ENCODE peak calls at places on chromosomes 12 and 14, in seven cellular contexts. Q is IMR-90; I is cardiac muscle cell; A is heart left ventricle; B is CD8-positive, alpha-beta T cell; E is brain microvascular endothelial cell; S is esophagus squamous epithelium. T is an unnamed sample.

GRCh38 chr12:5441497-5442236 is 9.8 kb downstream of the NTF3 start:
- DNase-seq in E (peak; percentile 15), S (no peak), A (no peak), B (no peak), I (no peak), Q (peak; percentile 81), T (peak; percentile 69)

GRCh38 chr14:32584079-32584478 is 255.0 kb downstream of the AKAP6 start:
- DNase-seq in Q (no peak), A (no peak), I (no peak), S (no peak), E (no peak), B (no peak), T (no peak)

GRCh38 chr12:18146375-18146774 is 56.4 kb upstream of the RERGL start:
- DNase-seq in Q (no peak), S (no peak), E (no peak), I (peak; percentile 73), A (no peak), B (no peak), T (no peak)

GRCh38 chr12:57459750-57460400 is at the start of gene GLI1:
- DNase-seq in Q (peak; percentile 28), E (no peak), S (no peak), I (no peak), A (no peak), B (no peak), T (no peak)

GRCh38 chr12:94925729-94926128 is 77.8 kb downstream of the NDUFA12 start:
- DNase-seq in B (no peak), E (no peak), I (no peak), A (no peak), S (no peak), Q (no peak), T (no peak)

GRCh38 chr14:91220581-91221000 is 23.9 kb downstream of the GPR68 start:
- DNase-seq in Q (no peak), B (no peak), A (no peak), I (no peak), E (no peak), S (no peak), T (no peak)

GRCh38 chr14:105196228-105196960 is 15.3 kb upstream of the NUDT14 start:
- DNase-seq in Q (no peak), I (no peak), A (peak; percentile 80), S (no peak), E (no peak), B (no peak), T (no peak)

GRCh38 chr12:129257526-129257925 is 404.2 kb downstream of the GLT1D1 start:
- DNase-seq in Q (no peak), S (no peak), I (no peak), E (peak; percentile 33), A (no peak), B (no peak), T (no peak)

GRCh38 chr14:54549862-54550261 is 17.1 kb upstream of the SAMD4A start:
- DNase-seq in A (no peak), I (peak; percentile 29), E (no peak), B (no peak), Q (peak; percentile 47), S (no peak), T (no peak)

GRCh38 chr14:73887704-73888459 is 1.2 kb downstream of the ZNF410 start:
- DNase-seq in A (no peak), S (no peak), Q (no peak), E (no peak), B (no peak), I (no peak), T (no peak)

GRCh38 chr14:28603606-28604005 is 163.0 kb upstream of the FOXG1 start:
- DNase-seq in B (no peak), S (no peak), E (no peak), I (peak; percentile 61), A (no peak), Q (no peak), T (no peak)

GRCh38 chr12:15212877-15213276 is 8.3 kb downstream of the RERG start:
- DNase-seq in E (no peak), S (no peak), B (no peak), A (no peak), Q (no peak), I (no peak), T (no peak)

GRCh38 chr14:96309907-96310330 is 53.2 kb downstream of the ATG2B start:
- DNase-seq in I (no peak), Q (peak; percentile 13), A (no peak), E (no peak), S (no peak), B (no peak), T (no peak)

GRCh38 chr14:36442824-36443241 is 77.2 kb downstream of the NKX2-1 start:
- DNase-seq in Q (no peak), S (no peak), B (no peak), I (no peak), E (no peak), A (no peak), T (no peak)

GRCh38 chr12:71704920-71705319 is 19.0 kb downstream of the TMEM19 start:
- DNase-seq in S (no peak), E (no peak), I (no peak), Q (no peak), A (no peak), B (no peak), T (no peak)

GRCh38 chr12:388547-389137 is 478 bp downstream of the KDM5A start:
- DNase-seq in S (no peak), I (peak; percentile 29), A (no peak), E (peak; percentile 3), B (peak; percentile 27), Q (peak; percentile 30), T (no peak)

GRCh38 chr12:125245601-125246345 is 180.5 kb downstream of the AACS start:
- DNase-seq in I (no peak), Q (no peak), B (no peak), E (no peak), S (no peak), A (no peak), T (no peak)
- H3K27me3 ChIP-seq in I (no peaks in the 10 kb centered on the region), Q (no peaks in the 10 kb centered on the region), B (no peaks in the 10 kb centered on the region), E (no peaks in the 10 kb centered on the region), S (peaks cover 69% of the 10 kb centered on the region), A (no peaks in the 10 kb centered on the region), T (no peaks in the 10 kb centered on the region)

DNA sequence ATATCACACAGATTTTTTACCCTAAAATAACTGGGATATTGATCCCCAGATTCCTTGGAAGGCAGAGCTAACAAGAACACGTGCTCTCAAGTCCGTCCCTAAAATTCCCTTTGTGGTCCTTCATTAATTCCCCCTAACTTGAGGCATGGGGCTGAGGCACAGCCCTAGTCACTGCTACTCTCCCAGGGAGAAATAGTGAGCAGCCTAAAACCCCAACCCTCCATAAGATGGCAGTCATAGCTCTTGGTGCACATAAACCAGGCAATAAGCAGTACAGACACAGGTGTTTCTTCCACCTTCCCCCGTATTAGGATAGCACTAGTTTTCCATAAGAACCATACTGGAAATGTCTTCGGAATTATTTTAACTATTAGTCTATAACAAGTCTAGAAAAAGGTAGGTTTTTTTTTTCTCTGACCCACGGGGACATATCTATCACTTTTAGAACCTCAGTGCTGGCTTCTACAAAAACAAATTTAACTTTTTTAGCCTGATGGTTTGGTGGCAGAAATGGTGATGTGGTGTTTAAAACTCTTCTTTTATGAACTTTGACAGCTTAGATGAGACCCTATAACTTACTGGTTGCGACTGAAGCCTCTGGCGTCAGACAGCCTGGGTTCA is 3.1 kb upstream of the ARHGEF40 start:
- DNase-seq in A (no peak), I (no peak), B (no peak), S (no peak), Q (no peak), E (no peak), T (no peak)
- TF ChIP-seq CTCF in A (no peak), I (peak; percentile 27), B (no peak), S (no peak), Q (peak; percentile 26), E (peak; percentile 54), T (peak; percentile 20)

GRCh38 chr14:23294346-23294733 is 8.3 kb downstream of the PPP1R3E start:
- DNase-seq in I (no peak), E (no peak), Q (no peak), S (no peak), B (no peak), A (no peak), T (no peak)
- H3K27me3 ChIP-seq in I (peaks cover 6% of the 10 kb centered on the region), E (no peaks in the 10 kb centered on the region), Q (peaks cover 3% of the 10 kb centered on the region), S (peaks cover 6% of the 10 kb centered on the region), B (no peaks in the 10 kb centered on the region), A (no peaks in the 10 kb centered on the region), T (peaks cover under 1% of the 10 kb centered on the region)

GRCh38 chr12:49626169-49626835 is 2.9 kb downstream of the PRPF40B start:
- DNase-seq in S (no peak), Q (peak; percentile 54), I (no peak), B (no peak), A (no peak), E (no peak), T (no peak)
- TF ChIP-seq CTCF in S (no peak), Q (peak; percentile 29), I (peak; percentile 24), B (peak; percentile 28), A (no peak), E (peak; percentile 25), T (no peak)